ENCODE peak calls at places on chromosomes 3 and 15, in five cellular contexts. M, D, P, V and S are unnamed samples.

GRCh38 chr3:10798600-10799367 is 17.2 kb upstream of the SLC6A11 start:
- DNase-seq in M (no peak), P (no peak), D (no peak), V (no peak), S (no peak)

GRCh38 chr15:101676965-101677364 is 24.8 kb upstream of the TM2D3 start:
- DNase-seq in V (no peak), D (no peak), M (no peak), P (peak), S (no peak)

GRCh38 chr3:133512416-133513089 is 60.9 kb upstream of the CDV3 start:
- DNase-seq in M (no peak), D (no peak), P (no peak), V (no peak), S (no peak)

GRCh38 chr3:16795601-16796000 is 89.2 kb upstream of the PLCL2 start:
- DNase-seq in D (no peak), V (no peak), P (no peak), M (no peak), S (no peak)

GRCh38 chr15:75945953-75946352 is 42.3 kb downstream of the FBXO22 start:
- DNase-seq in M (no peak), P (peak), D (no peak), V (no peak), S (no peak)

GRCh38 chr15:45499426-45499825 is 23.1 kb downstream of the SLC30A4 start:
- DNase-seq in P (no peak), D (no peak), V (no peak), M (no peak), S (no peak)

GRCh38 chr3:69999191-70000027 is at the start of gene SAMMSON:
- DNase-seq in P (peak), D (no peak), M (no peak), V (peak), S (no peak)

GRCh38 chr15:63998489-63998888 is 47.8 kb downstream of the DAPK2 start:
- DNase-seq in D (no peak), V (no peak), M (no peak), P (no peak), S (no peak)

GRCh38 chr3:105502333-105502732 is 135.6 kb downstream of the ALCAM start:
- DNase-seq in V (no peak), P (no peak), M (no peak), D (no peak), S (no peak)

GRCh38 chr3:172328282-172328681 is 120.0 kb downstream of the GHSR start:
- DNase-seq in D (no peak), P (no peak), M (no peak), V (no peak), S (no peak)

GRCh38 chr15:66761723-66762595 is 59.9 kb downstream of the SMAD6 start:
- DNase-seq in D (no peak), V (no peak), M (no peak), P (no peak), S (no peak)

GRCh38 chr15:85527907-85528306 is 147.5 kb downstream of the AKAP13 start:
- DNase-seq in M (no peak), D (no peak), P (peak), V (no peak), S (no peak)

GRCh38 chr15:77032647-77033416 is 37.9 kb downstream of the PSTPIP1 start:
- DNase-seq in M (no peak), D (peak), P (no peak), V (peak), S (no peak)

GRCh38 chr3:149277338-149277813 is 55.7 kb upstream of the CP start:
- DNase-seq in M (peak), D (no peak), V (no peak), P (peak), S (peak)

GRCh38 chr3:39804951-39805350 is 4.5 kb upstream of the MYRIP start:
- DNase-seq in M (no peak), D (no peak), P (no peak), V (no peak), S (no peak)

GRCh38 chr15:77706482-77707244 is 74.0 kb upstream of the LINGO1 start:
- DNase-seq in D (no peak), P (no peak), V (no peak), M (no peak), S (no peak)

DNA sequence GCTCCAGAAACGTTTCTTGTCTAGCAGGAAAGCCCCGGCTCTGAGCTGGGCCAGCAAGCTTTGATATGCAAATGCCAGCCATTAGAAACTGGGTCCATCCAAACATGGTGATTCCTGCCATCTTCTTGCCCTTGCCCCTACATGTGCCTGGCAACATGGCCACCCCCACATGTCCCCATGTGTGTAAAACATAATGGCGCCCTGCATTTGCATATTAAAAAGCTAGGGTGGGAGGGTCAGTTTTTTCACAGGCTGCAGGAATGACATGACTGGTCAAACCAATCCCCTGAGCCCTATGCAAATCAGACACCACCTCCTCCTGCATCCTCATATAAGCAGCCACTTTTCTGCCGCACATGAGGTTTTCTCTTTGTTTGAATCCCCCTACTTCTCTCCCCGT is 21.2 kb downstream of the GPR156 start:
- DNase-seq in D (no peak), V (no peak), M (no peak), P (no peak), S (no peak)
- TF ChIP-seq RFX5 in D (no peak), V (no peak), M (no peak), P (no peak), S (no peak)

GRCh38 chr3:58032186-58032585 is 24.0 kb downstream of the FLNB start:
- DNase-seq in D (no peak), V (no peak), M (no peak), P (peak), S (no peak)

GRCh38 chr3:58028902-58029301 is 20.7 kb downstream of the FLNB start:
- DNase-seq in V (no peak), D (no peak), P (no peak), M (no peak), S (no peak)

GRCh38 chr3:58027704-58028317 is 19.6 kb downstream of the FLNB start:
- DNase-seq in V (no peak), P (no peak), D (no peak), M (no peak), S (no peak)

GRCh38 chr3:58026598-58026997 is 18.4 kb downstream of the FLNB start:
- DNase-seq in V (no peak), M (no peak), D (no peak), P (no peak), S (no peak)

GRCh38 chr3:58029842-58030584 is 21.8 kb downstream of the FLNB start:
- DNase-seq in M (no peak), V (no peak), P (no peak), D (no peak), S (no peak)
- TF ChIP-seq USF2 in M (no peak), V (no peak), P (no peak), D (no peak), S (no peak)

GRCh38 chr3:29695905-29696238 is 415.0 kb downstream of the RBMS3 start:
- DNase-seq in V (no peak), M (no peak), P (no peak), D (no peak), S (no peak)

GRCh38 chr3:29694331-29694730 is 413.5 kb downstream of the RBMS3 start:
- DNase-seq in M (no peak), P (no peak), V (no peak), D (no peak), S (no peak)

GRCh38 chr3:29694783-29695182 is 413.9 kb downstream of the RBMS3 start:
- DNase-seq in V (no peak), D (no peak), P (peak), M (peak), S (peak)

GRCh38 chr3:29695201-29695904 is 414.5 kb downstream of the RBMS3 start:
- DNase-seq in P (peak), V (no peak), D (no peak), M (no peak), S (no peak)

GRCh38 chr3:29693863-29694262 is 413.0 kb downstream of the RBMS3 start:
- DNase-seq in P (peak), M (peak), D (peak), V (no peak), S (no peak)
- TF ChIP-seq RFX5 in P (no peak), M (no peak), D (no peak), V (no peak), S (no peak)

DNA sequence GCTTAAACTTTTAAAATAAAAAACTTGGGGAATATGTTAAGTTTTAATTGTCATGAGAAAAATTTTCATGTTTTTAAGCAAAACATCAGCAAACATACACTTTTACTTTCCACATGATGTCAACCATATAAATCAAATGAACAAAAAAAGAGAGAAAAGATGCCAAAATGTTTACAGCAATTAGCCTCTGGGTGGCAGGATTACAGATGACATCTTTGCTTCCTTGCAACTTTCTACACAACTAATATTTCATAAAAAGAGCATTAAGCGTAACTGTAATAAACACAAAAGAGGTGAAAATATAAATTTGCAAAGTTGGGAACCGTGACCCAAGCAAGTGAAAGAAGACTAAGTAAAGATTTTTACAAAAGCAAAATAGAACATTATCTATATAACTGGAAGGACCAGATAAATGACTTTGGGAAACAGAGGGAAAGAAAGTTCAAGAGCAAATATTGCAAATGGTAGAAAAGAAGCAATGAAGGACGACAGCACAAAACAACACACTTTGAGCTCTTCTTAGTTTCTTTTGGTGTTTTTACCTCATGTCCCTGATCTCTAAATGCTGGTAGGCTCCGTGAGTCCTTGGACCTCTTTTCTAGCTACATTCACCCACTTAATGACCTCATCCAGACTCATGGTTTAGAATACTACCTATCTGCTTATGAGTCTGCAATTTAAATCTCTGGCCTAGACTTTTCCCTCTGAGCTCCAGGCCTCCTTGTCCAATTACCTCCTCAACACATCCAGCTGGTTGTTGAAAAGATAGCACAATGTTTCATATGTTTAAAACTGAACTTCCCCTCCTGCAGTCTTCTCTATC is 9.4 kb downstream of the TP53BP1 start:
- DNase-seq in D (peak), V (no peak), M (no peak), P (no peak), S (no peak)
- TF ChIP-seq USF2 in D (no peak), V (no peak), M (no peak), P (no peak), S (no peak)

GRCh38 chr15:70535071-70535954 is 228.0 kb downstream of the UACA start:
- DNase-seq in P (no peak), D (no peak), M (no peak), V (peak), S (no peak)
- TF ChIP-seq RFX5 in P (no peak), D (no peak), M (no peak), V (no peak), S (no peak)

GRCh38 chr15:69244798-69245197 is 53.9 kb upstream of the PAQR5 start:
- DNase-seq in D (no peak), M (no peak), P (peak), V (no peak), S (no peak)
- TF ChIP-seq USF2 in D (no peak), M (no peak), P (no peak), V (no peak), S (no peak)